ENCODE peak calls at places on chromosomes 2 and 18, in four cellular contexts. B, J, P and T are unnamed samples.

GRCh38 chr18:61957801-61958516 is 65.2 kb upstream of the RNF152 start:
- DNase-seq in P (no peak), J (no peak), B (no peak), T (no peak)

GRCh38 chr2:3785220-3785889 is 82.0 kb downstream of the DCDC2C start:
- DNase-seq in P (peak; percentile 87), B (no peak), J (peak; percentile 66), T (no peak)

GRCh38 chr18:62773691-62774090 is 58.4 kb downstream of the PHLPP1 start:
- DNase-seq in P (no peak), J (no peak), B (no peak), T (no peak)

GRCh38 chr2:209208211-209208610 is 215.6 kb upstream of the MAP2 start:
- DNase-seq in J (peak; percentile 39), P (peak; percentile 43), B (peak; percentile 46), T (peak; percentile 64)

GRCh38 chr18:784470-785172 is 27.4 kb downstream of the YES1 start:
- DNase-seq in B (no peak), P (no peak), J (no peak), T (no peak)

GRCh38 chr18:59672125-59672769 is 25.0 kb downstream of the CCBE1 start:
- DNase-seq in P (no peak), B (no peak), J (no peak), T (no peak)

GRCh38 chr2:77977486-77978063 is 455.4 kb upstream of the LRRTM4 start:
- DNase-seq in B (peak; percentile 11), J (no peak), P (no peak), T (peak; percentile 10)

GRCh38 chr2:15936277-15937104 is 3.9 kb upstream of the MYCN start:
- DNase-seq in B (no peak), P (no peak), J (no peak), T (no peak)

GRCh38 chr2:53437371-53437770 is 330.2 kb upstream of the CHAC2 start:
- DNase-seq in B (no peak), J (peak; percentile 38), P (peak; percentile 12), T (no peak)

GRCh38 chr18:1528964-1529509 is 624.4 kb downstream of the ADCYAP1 start:
- DNase-seq in J (no peak), P (no peak), B (no peak), T (no peak)

GRCh38 chr2:240462704-240463273 is 27.3 kb downstream of the GPC1 start:
- DNase-seq in P (no peak), J (no peak), B (no peak), T (no peak)

GRCh38 chr2:135916232-135916631 is 40.0 kb upstream of the MCM6 start:
- DNase-seq in P (peak; percentile 76), B (peak; percentile 60), J (peak; percentile 51), T (peak; percentile 20)

GRCh38 chr2:215416656-215417055 is 19.2 kb downstream of the FN1 start:
- DNase-seq in B (no peak), P (no peak), J (no peak), T (no peak)
- H3F3A ChIP-seq in B (no peaks in the 10 kb centered on the region), P (no peaks in the 10 kb centered on the region), J (peaks cover 98% of the 10 kb centered on the region), T (no peaks in the 10 kb centered on the region)

DNA sequence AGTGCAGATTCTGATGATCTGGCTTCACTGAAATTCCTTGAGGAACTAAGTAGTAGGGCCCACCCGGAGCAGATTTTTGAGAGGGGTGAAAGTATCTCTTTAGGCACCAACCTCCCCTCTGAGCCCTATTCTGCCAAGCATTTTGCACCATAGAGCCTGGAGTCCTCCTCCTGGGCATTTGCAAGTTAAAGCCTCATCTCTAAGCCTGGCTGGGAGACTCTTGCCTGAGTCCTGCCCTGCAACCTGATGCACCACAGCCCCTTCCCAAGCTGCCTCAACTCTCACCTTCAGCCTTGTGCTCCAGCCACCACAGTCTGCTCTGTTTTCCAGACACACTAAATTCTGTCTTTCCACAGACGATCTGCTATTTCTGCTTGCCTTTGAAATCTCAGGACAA is 79.6 kb upstream of the PKDCC start:
- DNase-seq in P (no peak), B (no peak), J (no peak), T (no peak)
- H3K4me1 ChIP-seq in P (peaks cover 31% of the 10 kb centered on the region), B (no peaks in the 10 kb centered on the region), J (peaks cover 37% of the 10 kb centered on the region), T (peaks cover 40% of the 10 kb centered on the region)

GRCh38 chr2:232485757-232486557 is 1.7 kb downstream of the ECEL1 start:
- DNase-seq in P (no peak), B (no peak), J (no peak), T (peak; percentile 63)
- TF ChIP-seq EZH2 in P (no peak), B (no peak), J (peak; percentile 52), T (peak; percentile 99)

DNA sequence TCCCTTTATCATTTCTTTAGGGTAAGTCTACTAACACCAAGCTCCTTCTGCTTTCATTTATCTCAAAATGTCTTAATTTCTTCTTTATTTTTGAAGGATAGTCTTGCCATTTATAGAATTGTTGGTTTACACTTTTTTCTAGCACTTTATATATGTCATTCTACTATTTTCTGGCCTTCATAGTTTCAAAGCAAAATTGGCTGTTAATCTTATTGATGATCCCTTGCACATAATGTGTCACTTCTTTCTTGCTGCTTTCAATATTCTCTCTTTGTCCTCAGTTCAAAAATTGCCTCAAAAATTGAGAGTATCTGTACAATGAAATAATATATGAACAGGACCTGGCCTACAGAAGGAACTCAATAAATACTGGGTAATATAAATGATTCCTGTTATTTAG is 7.9 kb upstream of the TANK start:
- DNase-seq in P (no peak), J (no peak), B (no peak), T (no peak)
- H3F3A ChIP-seq in P (no peaks in the 10 kb centered on the region), J (no peaks in the 10 kb centered on the region), B (no peaks in the 10 kb centered on the region), T (no peaks in the 10 kb centered on the region)

DNA sequence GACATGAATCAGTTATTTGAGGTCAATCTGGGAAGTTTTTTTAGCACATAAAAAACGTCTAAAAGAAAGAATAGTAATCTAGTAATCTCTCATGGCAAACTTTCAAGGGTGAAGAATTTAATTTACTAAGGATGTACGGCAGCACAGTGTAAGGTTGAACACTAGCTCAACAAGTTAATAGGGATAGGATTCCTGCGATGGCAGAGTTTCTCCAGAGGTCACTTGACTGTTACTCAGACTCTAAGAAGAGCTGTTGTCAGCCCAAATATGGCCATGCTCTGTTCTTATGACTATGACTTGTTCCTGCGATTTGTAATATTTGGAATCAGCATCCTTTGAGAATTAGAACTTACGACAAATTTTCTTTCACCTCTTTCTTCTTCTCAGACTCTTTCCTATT is 553.3 kb upstream of the TNP1 start:
- DNase-seq in B (no peak), P (no peak), J (peak; percentile 88), T (no peak)
- H3K4me1 ChIP-seq in B (no peaks in the 10 kb centered on the region), P (no peaks in the 10 kb centered on the region), J (peaks cover 34% of the 10 kb centered on the region), T (no peaks in the 10 kb centered on the region)

GRCh38 chr2:232926448-232927040 is 56.5 kb downstream of the SNORC start:
- DNase-seq in P (no peak), B (no peak), J (no peak), T (peak; percentile 53)

GRCh38 chr2:232927793-232928563 is 57.9 kb downstream of the SNORC start:
- DNase-seq in P (peak; percentile 40), J (peak; percentile 26), B (no peak), T (peak; percentile 90)

GRCh38 chr2:232927041-232927792 is 57.2 kb downstream of the SNORC start:
- DNase-seq in P (peak; percentile 57), J (peak; percentile 35), B (no peak), T (peak; percentile 45)

GRCh38 chr2:232929303-232930123 is 59.4 kb downstream of the SNORC start:
- DNase-seq in P (no peak), J (no peak), B (no peak), T (no peak)

GRCh38 chr2:232928564-232929302 is 58.7 kb downstream of the SNORC start:
- DNase-seq in J (no peak), P (no peak), B (no peak), T (peak; percentile 59)
- TF ChIP-seq EZH2 in J (no peak), P (no peak), B (no peak), T (peak; percentile 93)